ENCODE peak calls at places on chromosomes 16 and 17, in ten cellular contexts. I, T, X, L, A, U, P, W, N and B are unnamed samples.

GRCh38 chr17:75774988-75775668 is 9.5 kb upstream of the UNK start:
- DNase-seq in I (peak), T (no peak), X (peak), L (peak), A (no peak), U (no peak), P (peak), W (no peak), N (peak), B (no peak)

GRCh38 chr17:81672504-81672903 is 6.0 kb downstream of the CCDC137 start:
- DNase-seq in I (no peak), T (no peak), X (no peak), L (no peak), A (no peak), U (no peak), P (no peak), W (no peak), N (no peak), B (no peak)

GRCh38 chr16:52451971-52452421 is 94.9 kb downstream of the TOX3 start:
- DNase-seq in I (no peak), T (no peak), X (no peak), L (no peak), A (no peak), U (no peak), P (no peak), W (no peak), N (no peak), B (no peak)

GRCh38 chr17:78242024-78242742 is 10.8 kb downstream of the TMEM235 start:
- DNase-seq in I (no peak), T (no peak), X (no peak), L (no peak), A (no peak), U (no peak), P (no peak), W (no peak), N (no peak), B (no peak)

GRCh38 chr16:89561195-89562026 is 929 bp downstream of the RPL13 start:
- DNase-seq in I (peak), T (no peak), X (no peak), L (no peak), A (no peak), U (no peak), P (no peak), W (no peak), N (no peak), B (no peak)

GRCh38 chr17:81601525-81602120 is 35.3 kb downstream of the NPLOC4 start:
- DNase-seq in I (no peak), T (peak), X (peak), L (peak), A (peak), U (peak), P (peak), W (no peak), N (peak), B (peak)

GRCh38 chr16:22008215-22009142 is 568 bp downstream of the MOSMO start:
- DNase-seq in I (peak), T (no peak), X (peak), L (no peak), A (no peak), U (no peak), P (no peak), W (peak), N (peak), B (no peak)

GRCh38 chr16:19138601-19139000 is 24.8 kb downstream of the ITPRIPL2 start:
- DNase-seq in I (peak), T (no peak), X (peak), L (peak), A (peak), U (peak), P (peak), W (peak), N (peak), B (peak)

GRCh38 chr17:63445571-63446217 is 412 bp downstream of the CYB561 start:
- DNase-seq in I (peak), T (no peak), X (no peak), L (no peak), A (no peak), U (no peak), P (no peak), W (peak), N (peak), B (no peak)

GRCh38 chr17:27529230-27529796 is 73.1 kb downstream of the KSR1 start:
- DNase-seq in I (no peak), T (no peak), X (no peak), L (no peak), A (no peak), U (no peak), P (no peak), W (peak), N (peak), B (no peak)
- TF ChIP-seq CTCF in I (peak), T (no peak), X (no peak), L (peak), A (no peak), U (no peak), P (no peak), W (peak), N (peak), B (no peak)

GRCh38 chr16:24758373-24758772 is 28.9 kb downstream of the TNRC6A start:
- DNase-seq in I (no peak), T (no peak), X (no peak), L (no peak), A (no peak), U (no peak), P (no peak), W (no peak), N (no peak), B (no peak)
- TF ChIP-seq CTCF in I (no peak), T (no peak), X (no peak), L (no peak), A (no peak), U (no peak), P (no peak), W (no peak), N (no peak), B (no peak)

GRCh38 chr17:1997146-1997586 is 28.0 kb downstream of the RTN4RL1 start:
- DNase-seq in I (no peak), T (no peak), X (no peak), L (no peak), A (no peak), U (no peak), P (no peak), W (no peak), N (peak), B (no peak)
- TF ChIP-seq CTCF in I (no peak), T (no peak), X (no peak), L (no peak), A (no peak), U (no peak), P (no peak), W (no peak), N (peak), B (no peak)

DNA sequence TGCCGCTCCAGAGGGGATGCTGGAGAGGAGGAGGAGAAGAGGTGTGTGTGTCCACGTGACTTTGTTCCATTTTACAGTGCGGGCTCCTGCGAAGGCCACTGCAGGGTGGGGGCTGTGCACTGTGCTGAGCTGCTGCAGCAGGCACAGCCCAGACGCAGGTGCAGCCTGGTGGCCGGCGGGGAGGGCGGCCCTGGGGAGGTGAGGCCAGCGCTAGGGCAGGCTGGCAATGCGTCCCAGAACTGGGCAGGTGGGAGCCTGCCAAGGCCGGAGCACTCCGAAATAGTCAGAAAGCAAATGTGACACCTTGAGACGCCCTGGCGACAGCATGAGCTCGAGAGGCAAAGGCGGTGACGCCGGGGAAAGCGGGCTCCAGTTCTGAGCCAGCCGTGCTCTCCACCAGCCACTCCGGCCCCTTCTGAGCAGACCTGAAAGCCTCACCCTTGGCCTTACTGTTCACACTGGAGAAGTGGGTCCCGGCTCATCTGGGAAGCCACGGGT is 29.7 kb downstream of the CIBAR2 start:
- DNase-seq in I (peak), T (no peak), X (no peak), L (no peak), A (no peak), U (no peak), P (no peak), W (no peak), N (no peak), B (no peak)
- TF ChIP-seq CTCF in I (no peak), T (no peak), X (no peak), L (no peak), A (no peak), U (no peak), P (no peak), W (no peak), N (no peak), B (no peak)

GRCh38 chr16:81140930-81141780 is 45.0 kb upstream of the GCSH start:
- DNase-seq in I (no peak), T (no peak), X (no peak), L (no peak), A (peak), U (no peak), P (no peak), W (no peak), N (no peak), B (no peak)
- TF ChIP-seq CTCF in I (no peak), T (peak), X (peak), L (peak), A (no peak), U (no peak), P (no peak), W (no peak), N (no peak), B (no peak)